ENCODE peak calls at places on chromosomes 1 and 21, in six cellular contexts. P, G, N, E, J and S are unnamed samples.
A peak's percentile ranks its signal among the peaks of the same experiment; 100 is the strongest.

GRCh38 chr1:206116191-206116872 is 856 bp downstream of the AVPR1B start:
- DNase-seq in P (no peak), G (no peak), N (no peak), E (no peak), J (peak; percentile 54), S (no peak)

GRCh38 chr1:93608188-93609109 is 73.2 kb downstream of the BCAR3 start:
- DNase-seq in P (no peak), G (no peak), N (peak; percentile 71), E (no peak), J (peak; percentile 32), S (no peak)

GRCh38 chr1:34236089-34236488 is 59.4 kb downstream of the C1orf94 start:
- DNase-seq in P (no peak), G (no peak), N (no peak), E (no peak), J (no peak), S (no peak)

GRCh38 chr1:216710042-216710441 is 13.2 kb downstream of the ESRRG start:
- DNase-seq in P (no peak), G (no peak), N (no peak), E (no peak), J (no peak), S (no peak)

GRCh38 chr1:246769306-246769705 is 45.1 kb downstream of the SCCPDH start:
- DNase-seq in P (no peak), G (no peak), N (peak; percentile 79), E (no peak), J (peak; percentile 89), S (no peak)

GRCh38 chr1:175373786-175374623 is 181.4 kb upstream of the KIAA0040 start:
- DNase-seq in P (peak; percentile 11), G (no peak), N (no peak), E (peak; percentile 72), J (no peak), S (no peak)

GRCh38 chr1:154765970-154766369 is 104.1 kb downstream of the KCNN3 start:
- DNase-seq in P (no peak), G (peak; percentile 19), N (peak; percentile 20), E (peak; percentile 57), J (no peak), S (peak; percentile 30)

GRCh38 chr1:150957666-150958065 is 17.0 kb downstream of the CERS2 start:
- DNase-seq in P (no peak), G (no peak), N (no peak), E (no peak), J (peak; percentile 52), S (no peak)

GRCh38 chr1:184788970-184789369 is 34.3 kb upstream of the EDEM3 start:
- DNase-seq in P (no peak), G (no peak), N (no peak), E (no peak), J (no peak), S (no peak)

GRCh38 chr21:44273046-44273445 is 11.3 kb upstream of the DNMT3L start:
- DNase-seq in P (no peak), G (no peak), N (no peak), E (no peak), J (no peak), S (no peak)

GRCh38 chr1:9907441-9907840 is 2.6 kb downstream of the CTNNBIP1 start:
- DNase-seq in P (no peak), G (no peak), N (no peak), E (no peak), J (no peak), S (no peak)

GRCh38 chr1:66931548-66932124 is 6.8 kb downstream of the MIER1 start:
- DNase-seq in P (no peak), G (no peak), N (no peak), E (no peak), J (no peak), S (no peak)

GRCh38 chr1:174786760-174787159 is 213.0 kb upstream of the CACYBP start:
- DNase-seq in P (no peak), G (no peak), N (no peak), E (no peak), J (no peak), S (no peak)

GRCh38 chr1:184056921-184057496 is 5.5 kb downstream of the TSEN15 start:
- DNase-seq in P (no peak), G (no peak), N (peak; percentile 87), E (no peak), J (no peak), S (no peak)

GRCh38 chr1:209095627-209096595 is 487.6 kb upstream of the CAMK1G start:
- DNase-seq in P (no peak), G (no peak), N (peak; percentile 88), E (no peak), J (no peak), S (no peak)

GRCh38 chr1:59880735-59881134 is 45.8 kb downstream of the CYP2J2 start:
- DNase-seq in P (no peak), G (no peak), N (no peak), E (no peak), J (no peak), S (no peak)